ENCODE peak calls at places on chromosomes 16 and 17, in eight cellular contexts. N, Y, V, R, Z, B, L and U are unnamed samples.

GRCh38 chr16:70685061-70685937 is 554 bp downstream of the MTSS2 start:
- DNase-seq in R (no peak), Z (no peak), L (no peak), N (no peak), Y (no peak), V (no peak), B (no peak), U (no peak)

GRCh38 chr16:10923146-10923649 is 19.1 kb downstream of the DEXI start:
- DNase-seq in B (no peak), Y (no peak), Z (no peak), V (no peak), R (no peak), L (no peak), N (no peak), U (no peak)

GRCh38 chr16:24717411-24717810 is 12.0 kb upstream of the TNRC6A start:
- DNase-seq in L (no peak), V (no peak), Z (no peak), B (no peak), R (no peak), N (no peak), Y (no peak), U (no peak)

GRCh38 chr17:82881292-82881823 is 41.5 kb upstream of the ZNF750 start:
- DNase-seq in B (no peak), Z (no peak), L (no peak), V (no peak), N (no peak), R (no peak), Y (no peak), U (no peak)

GRCh38 chr16:1707193-1707790 is 1.3 kb downstream of the MAPK8IP3 start:
- DNase-seq in Y (peak), R (no peak), N (no peak), V (no peak), L (no peak), Z (no peak), B (no peak), U (no peak)

GRCh38 chr17:7208027-7208571 is 11.5 kb downstream of the DLG4 start:
- DNase-seq in B (no peak), V (no peak), Z (no peak), Y (no peak), L (no peak), R (no peak), N (no peak), U (no peak)

GRCh38 chr17:38943607-38944006 is 18.2 kb downstream of the LASP1NB start:
- DNase-seq in L (no peak), B (no peak), N (no peak), Y (no peak), Z (no peak), R (no peak), V (no peak), U (no peak)

GRCh38 chr16:18024566-18024965 is 312.0 kb downstream of the NPIPA8 start:
- DNase-seq in V (no peak), Y (no peak), R (no peak), L (no peak), B (no peak), Z (no peak), N (no peak), U (no peak)

GRCh38 chr17:27265333-27265732 is 28.6 kb upstream of the WSB1 start:
- DNase-seq in Y (no peak), Z (no peak), V (no peak), B (no peak), N (no peak), L (no peak), R (no peak), U (no peak)

GRCh38 chr16:17470002-17470870 is 524 bp downstream of the XYLT1 start:
- DNase-seq in L (no peak), V (no peak), R (peak), Z (no peak), B (no peak), N (no peak), Y (peak), U (no peak)

GRCh38 chr16:89502319-89502843 is 5.8 kb upstream of the SPG7 start:
- DNase-seq in V (no peak), Z (no peak), B (peak), N (no peak), R (no peak), Y (no peak), L (no peak), U (peak)

GRCh38 chr16:3654249-3654991 is at the start of gene DNASE1:
- DNase-seq in B (peak), L (peak), Y (peak), V (peak), N (peak), R (peak), Z (no peak), U (peak)

GRCh38 chr17:35765086-35765710 is 4.5 kb downstream of the C17orf50 start:
- DNase-seq in V (no peak), L (no peak), R (no peak), Y (no peak), B (no peak), Z (no peak), N (no peak), U (no peak)

GRCh38 chr17:16991349-16992009 is 19.6 kb upstream of the TNFRSF13B start:
- DNase-seq in Z (no peak), R (peak), B (peak), V (peak), N (peak), L (peak), Y (peak), U (peak)

GRCh38 chr16:69917739-69918138 is 33.4 kb upstream of the CLEC18A start:
- DNase-seq in N (no peak), B (peak), L (no peak), V (peak), Y (no peak), R (no peak), Z (peak), U (peak)

GRCh38 chr16:1184156-1184868 is 31.4 kb downstream of the CACNA1H start:
- DNase-seq in L (no peak), R (no peak), Y (no peak), Z (no peak), N (no peak), B (no peak), V (no peak), U (no peak)

GRCh38 chr17:51957746-51958145 is 200.8 kb downstream of the CA10 start:
- DNase-seq in N (no peak), B (no peak), Y (no peak), V (no peak), L (no peak), R (no peak), Z (no peak), U (no peak)

GRCh38 chr17:57783338-57783742 is 38.2 kb upstream of the CCDC182 start:
- DNase-seq in Z (no peak), V (peak), L (peak), R (peak), N (peak), B (peak), Y (peak), U (peak)

GRCh38 chr17:82851381-82851780 is 11.6 kb upstream of the ZNF750 start:
- DNase-seq in B (no peak), Z (no peak), R (no peak), N (no peak), V (no peak), L (no peak), Y (no peak), U (no peak)

GRCh38 chr17:42929497-42929844 is 28.9 kb downstream of the G6PC1 start:
- DNase-seq in Y (no peak), B (no peak), R (no peak), Z (no peak), V (no peak), N (no peak), L (no peak), U (no peak)

GRCh38 chr16:1884155-1884760 is 12.3 kb upstream of the MEIOB start:
- DNase-seq in N (no peak), B (no peak), Z (no peak), R (no peak), V (no peak), Y (no peak), L (no peak), U (no peak)

GRCh38 chr17:29588561-29589411 is 662 bp downstream of the GIT1 start:
- DNase-seq in B (no peak), V (no peak), N (no peak), Z (no peak), L (peak), Y (peak), R (peak), U (no peak)

GRCh38 chr17:40538019-40538935 is 27.0 kb downstream of the CCR7 start:
- DNase-seq in R (no peak), N (no peak), B (no peak), L (no peak), Y (no peak), V (no peak), Z (no peak), U (peak)

GRCh38 chr17:17097763-17098345 is 55.6 kb downstream of the MPRIP start:
- DNase-seq in V (no peak), N (no peak), B (no peak), L (no peak), Y (no peak), Z (no peak), R (no peak), U (no peak)

GRCh38 chr17:48520631-48521045 is 10.2 kb downstream of the HOXB1 start:
- DNase-seq in R (no peak), V (no peak), L (no peak), Z (no peak), N (no peak), B (no peak), Y (no peak), U (no peak)

GRCh38 chr16:66950437-66950836 is 10.6 kb upstream of the CES3 start:
- DNase-seq in L (no peak), N (no peak), R (no peak), B (no peak), Z (no peak), Y (no peak), V (no peak), U (no peak)

GRCh38 chr17:50206604-50207293 is 5.3 kb upstream of the COL1A1 start:
- DNase-seq in V (no peak), L (no peak), R (no peak), N (peak), Z (no peak), B (no peak), Y (no peak), U (no peak)

GRCh38 chr17:72065556-72065955 is 55.3 kb upstream of the SOX9 start:
- DNase-seq in Y (no peak), Z (no peak), L (no peak), B (no peak), V (no peak), N (no peak), R (no peak), U (no peak)

GRCh38 chr17:496761-497586 is 144.4 kb upstream of the RPH3AL start:
- DNase-seq in R (no peak), B (no peak), L (no peak), N (no peak), V (no peak), Y (no peak), Z (no peak), U (no peak)

GRCh38 chr17:74892974-74893911 is at the start of gene FADS6:
- DNase-seq in V (no peak), L (no peak), N (no peak), Y (no peak), Z (no peak), B (no peak), R (no peak), U (no peak)

GRCh38 chr17:6523330-6523729 is 33.0 kb downstream of the PITPNM3 start:
- DNase-seq in R (no peak), Y (no peak), N (no peak), V (no peak), Z (no peak), L (no peak), B (peak), U (peak)

GRCh38 chr17:59804910-59805381 is 87.8 kb downstream of the TUBD1 start:
- DNase-seq in Y (no peak), Z (no peak), V (no peak), L (no peak), R (no peak), B (no peak), N (no peak), U (peak)

GRCh38 chr17:48283390-48283789 is 146.6 kb downstream of the SKAP1 start:
- DNase-seq in B (no peak), Y (no peak), R (no peak), N (no peak), Z (no peak), V (no peak), L (no peak), U (no peak)

GRCh38 chr16:51151951-51152663 is 1.0 kb upstream of the SALL1 start:
- DNase-seq in N (peak), Y (no peak), Z (no peak), B (no peak), L (no peak), V (peak), R (no peak), U (peak)